ENCODE peak calls at places on chromosomes 1 and 21, in ten cellular contexts. T is AG04450; N is tibial artery; Z is CD8-positive, alpha-beta T cell; E is GM23338; K is A549; J is keratinocyte; Y is tibial nerve; G is astrocyte; W is Peyer's patch. B is an unnamed sample.

GRCh38 chr1:9689971-9690381 is 38.4 kb downstream of the PIK3CD start:
- DNase-seq in T (no peak), N (peak; percentile 35), Z (peak; percentile 40), E (peak; percentile 80), K (no peak), J (no peak), Y (peak; percentile 24), G (no peak), W (peak; percentile 52), B (peak; percentile 22)

GRCh38 chr1:196344462-196344861 is 263.8 kb downstream of the KCNT2 start:
- DNase-seq in T (no peak), N (no peak), Z (no peak), E (peak; percentile 67), K (no peak), J (no peak), Y (no peak), G (no peak), W (no peak), B (no peak)

GRCh38 chr1:172637522-172637921 is 21.4 kb upstream of the FASLG start:
- DNase-seq in T (peak; percentile 55), N (no peak), Z (no peak), E (no peak), K (no peak), J (peak; percentile 42), Y (no peak), G (peak; percentile 96), W (no peak), B (no peak)

GRCh38 chr1:27575861-27576331 is 28.0 kb downstream of the AHDC1 start:
- DNase-seq in T (no peak), N (peak; percentile 68), Z (no peak), E (peak; percentile 85), K (peak; percentile 45), J (no peak), Y (no peak), G (no peak), W (peak; percentile 72), B (peak; percentile 84)

GRCh38 chr1:47533176-47534039 is 95.6 kb downstream of the FOXD2 start:
- DNase-seq in T (peak; percentile 29), N (peak; percentile 45), Z (no peak), E (peak; percentile 88), K (no peak), J (no peak), Y (peak; percentile 67), G (peak; percentile 82), W (no peak), B (peak; percentile 56)

GRCh38 chr1:214537219-214537618 is 14.2 kb downstream of the PTPN14 start:
- DNase-seq in T (no peak), N (no peak), Z (no peak), E (no peak), K (no peak), J (no peak), Y (no peak), G (no peak), W (no peak), B (no peak)

GRCh38 chr1:224801761-224802490 is 127.5 kb upstream of the DNAH14 start:
- DNase-seq in T (no peak), N (no peak), Z (no peak), E (peak; percentile 5), K (no peak), J (no peak), Y (no peak), G (no peak), W (no peak), B (no peak)

GRCh38 chr21:30831194-30831765 is 1.7 kb upstream of the KRTAP7-1 start:
- DNase-seq in T (no peak), N (no peak), Z (peak; percentile 16), E (peak; percentile 85), K (no peak), J (no peak), Y (no peak), G (no peak), W (no peak), B (no peak)

GRCh38 chr1:221670081-221670480 is 71.8 kb downstream of the DUSP10 start:
- DNase-seq in T (no peak), N (no peak), Z (no peak), E (no peak), K (no peak), J (no peak), Y (no peak), G (peak; percentile 24), W (no peak), B (no peak)

GRCh38 chr1:221478050-221478949 is 263.6 kb downstream of the DUSP10 start:
- DNase-seq in T (peak; percentile 66), N (peak; percentile 39), Z (peak; percentile 62), E (peak; percentile 73), K (peak; percentile 34), J (peak; percentile 21), Y (peak; percentile 19), G (peak; percentile 82), W (peak; percentile 60), B (peak; percentile 37)

GRCh38 chr1:3787347-3787710 is 9.0 kb downstream of the LRRC47 start:
- DNase-seq in T (no peak), N (no peak), Z (peak; percentile 45), E (no peak), K (no peak), J (no peak), Y (no peak), G (no peak), W (no peak), B (peak; percentile 8)

GRCh38 chr21:14454642-14455009 is 71.7 kb upstream of the HSPA13 start:
- DNase-seq in T (no peak), N (no peak), Z (no peak), E (no peak), K (no peak), J (no peak), Y (no peak), G (no peak), W (no peak), B (no peak)

GRCh38 chr1:54350360-54350759 is 55.8 kb downstream of the SSBP3 start:
- DNase-seq in T (no peak), N (no peak), Z (no peak), E (no peak), K (no peak), J (no peak), Y (no peak), G (no peak), W (no peak), B (no peak)

GRCh38 chr1:109598655-109599054 is 20.8 kb downstream of the GNAT2 start:
- DNase-seq in T (no peak), N (no peak), Z (no peak), E (peak; percentile 85), K (no peak), J (no peak), Y (no peak), G (no peak), W (no peak), B (no peak)
- TF ChIP-seq CTCF in T (peak; percentile 25), N (no peak), Z (no peak), E (peak; percentile 50), K (no peak), J (no peak), Y (no peak), G (peak; percentile 26), W (no peak), B (no peak)

GRCh38 chr1:107966550-107966949 is 1.6 kb upstream of the VAV3 start:
- DNase-seq in T (no peak), N (no peak), Z (no peak), E (no peak), K (no peak), J (no peak), Y (no peak), G (no peak), W (no peak), B (no peak)

GRCh38 chr1:107963009-107963408 is 2.0 kb downstream of the VAV3 start:
- DNase-seq in T (no peak), N (no peak), Z (no peak), E (no peak), K (no peak), J (no peak), Y (no peak), G (no peak), W (no peak), B (no peak)

GRCh38 chr1:107965112-107965991 is at the start of gene VAV3:
- DNase-seq in T (no peak), N (peak; percentile 75), Z (peak; percentile 58), E (peak; percentile 90), K (peak; percentile 58), J (no peak), Y (peak; percentile 25), G (peak; percentile 37), W (peak; percentile 84), B (peak; percentile 84)

GRCh38 chr1:107963601-107964396 is 1.2 kb downstream of the VAV3 start:
- DNase-seq in T (no peak), N (no peak), Z (peak; percentile 40), E (peak; percentile 64), K (no peak), J (no peak), Y (no peak), G (no peak), W (peak; percentile 74), B (peak; percentile 19)

DNA sequence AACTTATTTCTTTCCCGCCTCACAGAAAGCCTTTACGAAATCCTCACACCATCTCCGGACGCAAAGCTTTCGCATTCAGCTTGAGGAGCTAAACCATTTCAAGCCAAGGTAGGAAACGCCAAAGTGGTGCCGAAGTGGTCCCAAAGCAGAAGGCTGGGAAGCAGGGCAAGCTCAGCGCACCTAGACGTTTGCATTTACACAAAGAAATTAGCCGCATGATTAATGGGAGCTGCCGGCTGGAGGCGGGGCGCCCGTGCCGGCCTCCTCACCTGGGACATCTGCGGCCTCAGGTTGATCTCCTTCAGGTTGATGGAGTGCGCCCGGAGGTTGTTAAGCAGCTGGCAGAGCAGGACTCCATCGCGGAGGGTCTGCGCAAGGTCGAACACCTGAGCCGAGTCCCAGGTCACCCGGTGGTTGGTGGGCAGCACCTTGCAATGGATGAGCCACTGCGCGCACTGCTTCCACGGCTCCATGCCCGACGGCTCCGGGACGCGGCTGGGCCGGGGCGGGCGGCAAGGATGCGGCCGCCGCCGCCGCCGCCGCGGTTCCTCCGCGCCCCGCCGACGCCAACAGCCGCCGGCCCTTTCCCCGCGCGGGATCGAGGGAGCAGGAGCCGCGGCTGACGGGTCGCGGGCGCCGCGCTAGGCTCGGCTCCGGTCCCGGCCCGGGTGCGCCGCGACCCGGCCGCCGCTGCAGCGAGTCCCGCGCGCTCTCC is 426 bp downstream of the VAV3 start:
- DNase-seq in T (no peak), N (no peak), Z (peak; percentile 28), E (peak; percentile 81), K (no peak), J (no peak), Y (no peak), G (peak; percentile 14), W (peak; percentile 69), B (no peak)
- H3K27ac ChIP-seq in T (no peak overlapping the region), N (no peak overlapping the region), Z (peak overlapping the region; percentile 74), E (no peak overlapping the region), K (peak overlapping the region; percentile 71), J (no peak overlapping the region), Y (no peak overlapping the region), G (no peak overlapping the region), W (peak overlapping the region; percentile 54), B (peak overlapping the region; percentile 75)

DNA sequence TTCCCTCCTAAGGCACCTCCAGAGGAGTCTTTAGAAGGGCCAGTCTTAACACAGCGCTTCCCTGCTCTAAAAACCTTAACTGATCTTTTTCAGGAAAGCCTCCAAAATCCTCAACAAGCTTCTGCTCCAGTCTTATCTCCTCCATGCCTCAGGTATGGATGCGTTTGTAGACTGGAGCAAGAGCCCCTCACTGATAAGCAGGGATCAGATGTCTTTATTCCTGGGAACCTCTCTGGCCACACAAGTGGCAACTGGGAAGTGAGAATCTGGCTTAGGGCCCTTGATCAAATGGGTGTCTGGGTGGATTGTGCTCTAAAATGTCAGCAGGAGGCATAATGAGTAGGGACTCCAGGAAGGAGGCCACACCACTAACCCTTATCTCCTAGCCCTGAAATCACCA is 1.4 kb downstream of the ZBTB8A start:
- DNase-seq in T (no peak), N (no peak), Z (no peak), E (peak; percentile 13), K (no peak), J (no peak), Y (no peak), G (no peak), W (no peak), B (no peak)
- H3K4me3 ChIP-seq in T (peak overlapping the region; percentile 68), N (peak overlapping the region; percentile 60), Z (no peak overlapping the region), E (peak overlapping the region; percentile 92), K (peak overlapping the region; percentile 90), J (no peak overlapping the region), Y (peak overlapping the region; percentile 68), G (peak overlapping the region; percentile 82), W (no peak overlapping the region), B (no peak overlapping the region)

GRCh38 chr1:87598429-87598828 is 269.7 kb downstream of the LMO4 start:
- DNase-seq in T (no peak), N (no peak), Z (no peak), E (peak; percentile 80), K (no peak), J (no peak), Y (no peak), G (no peak), W (no peak), B (no peak)
- TF ChIP-seq CTCF in T (peak; percentile 9), N (no peak), Z (no peak), E (peak; percentile 82), K (no peak), J (no peak), Y (no peak), G (no peak), W (no peak), B (no peak)

B was measured in heart right ventricle.